ENCODE peak calls at places on chromosomes 6 and 20, in four cellular contexts. V is neuronal stem cell, T is heart right ventricle, F is right lobe of liver. O is an unnamed sample.
A peak's percentile ranks its signal among the peaks of the same experiment; 100 is the strongest.

GRCh38 chr6:37624121-37624520 is 73.6 kb downstream of the MDGA1 start:
- DNase-seq in F (no peak), V (no peak), T (no peak), O (no peak)

GRCh38 chr6:35396991-35397390 is 54.6 kb downstream of the PPARD start:
- DNase-seq in T (no peak), F (no peak), V (no peak), O (no peak)

GRCh38 chr6:29493261-29493660 is 5.5 kb upstream of the MAS1L start:
- DNase-seq in F (no peak), V (no peak), T (no peak), O (no peak)

GRCh38 chr20:38353298-38353697 is 7.0 kb downstream of the LBP start:
- DNase-seq in F (no peak), T (no peak), V (no peak), O (no peak)

GRCh38 chr6:15464211-15464725 is 198.6 kb downstream of the DTNBP1 start:
- DNase-seq in V (peak; percentile 23), F (peak; percentile 60), T (peak; percentile 24), O (no peak)

GRCh38 chr20:53914861-53915458 is 155.4 kb downstream of the BCAS1 start:
- DNase-seq in V (no peak), T (no peak), F (peak; percentile 20), O (no peak)

GRCh38 chr6:43402819-43403218 is 24.5 kb upstream of the ABCC10 start:
- DNase-seq in F (no peak), V (no peak), T (no peak), O (no peak)

GRCh38 chr6:15881150-15881549 is 218.3 kb upstream of the DTNBP1 start:
- DNase-seq in T (no peak), V (no peak), F (no peak), O (no peak)

GRCh38 chr6:31900917-31901414 is 920 bp downstream of the ZBTB12 start:
- DNase-seq in T (no peak), F (peak; percentile 61), V (no peak), O (peak; percentile 55)

GRCh38 chr6:104613416-104614001 is 246.2 kb downstream of the HACE1 start:
- DNase-seq in V (no peak), F (no peak), T (no peak), O (no peak)

GRCh38 chr20:34532320-34532719 is 16.1 kb downstream of the DYNLRB1 start:
- DNase-seq in F (peak; percentile 23), V (no peak), T (no peak), O (no peak)

GRCh38 chr6:128827675-128828464 is 55.1 kb upstream of the LAMA2 start:
- DNase-seq in V (no peak), F (no peak), T (no peak), O (no peak)

GRCh38 chr6:17394192-17394611 is 807 bp downstream of the CAP2 start:
- DNase-seq in T (peak; percentile 23), F (peak; percentile 49), V (no peak), O (no peak)

GRCh38 chr20:37245671-37246237 is 15.9 kb downstream of the GHRH start:
- DNase-seq in V (peak; percentile 77), F (no peak), T (no peak), O (no peak)

GRCh38 chr20:33697129-33697528 is 10.9 kb upstream of the E2F1 start:
- DNase-seq in F (no peak), T (peak; percentile 43), V (no peak), O (no peak)

GRCh38 chr6:111423960-111424846 is 58.8 kb downstream of the REV3L start:
- DNase-seq in F (no peak), T (no peak), V (no peak), O (no peak)

GRCh38 chr6:164303092-164304007 is 888.8 kb downstream of the QKI start:
- DNase-seq in V (no peak), F (no peak), T (peak; percentile 40), O (no peak)

GRCh38 chr6:127100510-127101140 is 17.8 kb upstream of the RSPO3 start:
- DNase-seq in V (no peak), F (no peak), T (no peak), O (no peak)

GRCh38 chr6:89758830-89759229 is 60.8 kb downstream of the MDN1 start:
- DNase-seq in V (no peak), T (no peak), F (no peak), O (no peak)

GRCh38 chr6:160347259-160348208 is 644 bp upstream of the SLC22A3 start:
- DNase-seq in T (no peak), F (no peak), V (peak; percentile 15), O (no peak)

GRCh38 chr6:3319801-3320200 is 61.1 kb downstream of the PSMG4 start:
- DNase-seq in F (no peak), V (no peak), T (no peak), O (no peak)

GRCh38 chr6:108004861-108005260 is 46.9 kb upstream of the SEC63 start:
- DNase-seq in T (no peak), F (no peak), V (no peak), O (no peak)

GRCh38 chr20:51404297-51405060 is 138.0 kb downstream of the NFATC2 start:
- DNase-seq in V (no peak), F (no peak), T (no peak), O (no peak)

GRCh38 chr6:69097948-69098347 is 462.9 kb downstream of the ADGRB3 start:
- DNase-seq in V (no peak), T (no peak), F (no peak), O (no peak)

GRCh38 chr6:164035912-164036485 is 621.5 kb downstream of the QKI start:
- DNase-seq in V (no peak), F (no peak), T (no peak), O (no peak)

GRCh38 chr6:56525976-56526375 is 116.7 kb downstream of the DST start:
- DNase-seq in T (no peak), F (no peak), V (peak; percentile 48), O (no peak)
- H3K4me1 ChIP-seq in T (peaks cover 42% of the 10 kb centered on the region), F (no peaks in the 10 kb centered on the region), V (peaks cover 11% of the 10 kb centered on the region), O (no peaks in the 10 kb centered on the region)

DNA sequence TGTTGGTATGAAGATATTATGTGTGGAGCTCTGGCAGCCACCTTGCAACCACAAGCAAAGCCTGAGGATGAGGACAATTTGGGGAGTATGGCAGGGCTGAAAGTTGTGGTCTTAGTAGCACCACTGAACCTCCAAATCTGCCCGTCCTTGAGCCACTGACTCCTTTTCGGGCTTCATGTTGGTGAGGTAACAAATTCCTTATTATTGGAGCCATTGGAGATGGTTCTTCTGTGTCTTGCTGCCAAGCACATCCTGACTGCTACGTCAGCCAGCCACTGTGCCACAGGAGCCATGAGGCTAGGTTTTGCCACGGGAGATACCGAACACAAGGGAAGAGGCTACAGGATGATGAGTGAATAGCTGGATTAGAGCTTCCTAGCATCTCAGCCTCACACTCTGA is 201.6 kb downstream of the BMP7 start:
- DNase-seq in V (no peak), T (no peak), F (no peak), O (no peak)
- H3K4me1 ChIP-seq in V (peaks cover 2% of the 10 kb centered on the region), T (no peaks in the 10 kb centered on the region), F (no peaks in the 10 kb centered on the region), O (no peaks in the 10 kb centered on the region)

GRCh38 chr20:47557218-47557617 is 55.5 kb downstream of the NCOA3 start:
- DNase-seq in T (no peak), V (no peak), F (no peak), O (no peak)
- H3K4me1 ChIP-seq in T (peaks cover 55% of the 10 kb centered on the region), V (peaks cover 3% of the 10 kb centered on the region), F (no peaks in the 10 kb centered on the region), O (no peaks in the 10 kb centered on the region)

GRCh38 chr20:49508435-49509199 is 26.1 kb upstream of the KCNB1 start:
- DNase-seq in F (no peak), T (no peak), V (peak; percentile 43), O (no peak)
- H3K4me1 ChIP-seq in F (no peaks in the 10 kb centered on the region), T (no peaks in the 10 kb centered on the region), V (peaks cover 21% of the 10 kb centered on the region), O (no peaks in the 10 kb centered on the region)

GRCh38 chr20:44497761-44498160 is 22.1 kb downstream of the TTPAL start:
- DNase-seq in V (no peak), T (no peak), F (no peak), O (no peak)
- H3K4me1 ChIP-seq in V (no peaks in the 10 kb centered on the region), T (peaks cover 35% of the 10 kb centered on the region), F (no peaks in the 10 kb centered on the region), O (no peaks in the 10 kb centered on the region)